ENCODE peak calls at places on chromosome 13, in seven cellular contexts. One of them, this sample, is unnamed.

GRCh38 chr13:30576528-30576927 is 41.2 kb upstream of the USPL1 start:
- DNase-seq in brain microvascular endothelial cell: peak
- DNase-seq in RPMI8226: peak
- DNase-seq in fibroblast of lung: peak
- DNase-seq in NCI-H526: peak
- DNase-seq in aorta: no peak
- DNase-seq in HCEC 1CT: no peak
- DNase-seq in this sample: no peak

GRCh38 chr13:30844548-30845296 is 61.3 kb upstream of the MEDAG start:
- DNase-seq in brain microvascular endothelial cell: no peak
- DNase-seq in RPMI8226: no peak
- DNase-seq in fibroblast of lung: peak
- DNase-seq in NCI-H526: no peak
- DNase-seq in aorta: no peak
- DNase-seq in HCEC 1CT: no peak
- DNase-seq in this sample: no peak

GRCh38 chr13:24842533-24843278 is 78.7 kb downstream of the RNF17 start:
- DNase-seq in brain microvascular endothelial cell: no peak
- DNase-seq in RPMI8226: no peak
- DNase-seq in fibroblast of lung: peak
- DNase-seq in NCI-H526: no peak
- DNase-seq in aorta: no peak
- DNase-seq in HCEC 1CT: peak
- DNase-seq in this sample: no peak

GRCh38 chr13:98525852-98526512 is 50.9 kb downstream of the STK24 start:
- DNase-seq in brain microvascular endothelial cell: no peak
- DNase-seq in RPMI8226: no peak
- DNase-seq in fibroblast of lung: no peak
- DNase-seq in NCI-H526: no peak
- DNase-seq in aorta: no peak
- DNase-seq in HCEC 1CT: no peak
- DNase-seq in this sample: no peak

GRCh38 chr13:67281476-67281875 is 51.3 kb upstream of the PCDH9 start:
- DNase-seq in brain microvascular endothelial cell: no peak
- DNase-seq in RPMI8226: no peak
- DNase-seq in fibroblast of lung: peak
- DNase-seq in NCI-H526: no peak
- DNase-seq in aorta: no peak
- DNase-seq in HCEC 1CT: no peak
- DNase-seq in this sample: no peak

GRCh38 chr13:26061947-26062346 is 10.1 kb upstream of the SHISA2 start:
- DNase-seq in brain microvascular endothelial cell: peak
- DNase-seq in RPMI8226: no peak
- DNase-seq in fibroblast of lung: peak
- DNase-seq in NCI-H526: no peak
- DNase-seq in aorta: no peak
- DNase-seq in HCEC 1CT: no peak
- DNase-seq in this sample: no peak

GRCh38 chr13:51202477-51203046 is 19.6 kb upstream of the FAM124A start:
- DNase-seq in brain microvascular endothelial cell: no peak
- DNase-seq in RPMI8226: no peak
- DNase-seq in fibroblast of lung: no peak
- DNase-seq in NCI-H526: no peak
- DNase-seq in aorta: no peak
- DNase-seq in HCEC 1CT: no peak
- DNase-seq in this sample: peak

GRCh38 chr13:30884543-30884942 is 21.5 kb upstream of the MEDAG start:
- DNase-seq in brain microvascular endothelial cell: no peak
- DNase-seq in RPMI8226: no peak
- DNase-seq in fibroblast of lung: no peak
- DNase-seq in NCI-H526: peak
- DNase-seq in aorta: no peak
- DNase-seq in HCEC 1CT: no peak
- DNase-seq in this sample: no peak

GRCh38 chr13:30108913-30109237 is 198.5 kb downstream of the KATNAL1 start:
- DNase-seq in brain microvascular endothelial cell: no peak
- DNase-seq in RPMI8226: no peak
- DNase-seq in fibroblast of lung: no peak
- DNase-seq in NCI-H526: peak
- DNase-seq in aorta: no peak
- DNase-seq in HCEC 1CT: no peak
- DNase-seq in this sample: no peak

GRCh38 chr13:110957181-110957884 is 42.5 kb upstream of the ANKRD10 start:
- DNase-seq in brain microvascular endothelial cell: no peak
- DNase-seq in RPMI8226: no peak
- DNase-seq in fibroblast of lung: peak
- DNase-seq in NCI-H526: no peak
- DNase-seq in aorta: no peak
- DNase-seq in HCEC 1CT: peak
- DNase-seq in this sample: no peak

GRCh38 chr13:22061806-22062391 is 391.0 kb downstream of the FGF9 start:
- DNase-seq in brain microvascular endothelial cell: no peak
- DNase-seq in RPMI8226: no peak
- DNase-seq in fibroblast of lung: no peak
- DNase-seq in NCI-H526: no peak
- DNase-seq in aorta: no peak
- DNase-seq in HCEC 1CT: no peak
- DNase-seq in this sample: no peak

GRCh38 chr13:40874138-40874776 is 84.8 kb downstream of the SLC25A15 start:
- DNase-seq in brain microvascular endothelial cell: no peak
- DNase-seq in RPMI8226: no peak
- DNase-seq in fibroblast of lung: peak
- DNase-seq in NCI-H526: no peak
- DNase-seq in aorta: no peak
- DNase-seq in HCEC 1CT: no peak
- DNase-seq in this sample: no peak

GRCh38 chr13:100214886-100215285 is 126.0 kb downstream of the PCCA start:
- DNase-seq in brain microvascular endothelial cell: peak
- DNase-seq in RPMI8226: no peak
- DNase-seq in fibroblast of lung: peak
- DNase-seq in NCI-H526: no peak
- DNase-seq in aorta: no peak
- DNase-seq in HCEC 1CT: peak
- DNase-seq in this sample: peak

GRCh38 chr13:98050041-98050466 is 92.8 kb upstream of the FARP1 start:
- DNase-seq in brain microvascular endothelial cell: peak
- DNase-seq in RPMI8226: no peak
- DNase-seq in fibroblast of lung: peak
- DNase-seq in NCI-H526: no peak
- DNase-seq in aorta: no peak
- DNase-seq in HCEC 1CT: peak
- DNase-seq in this sample: no peak

GRCh38 chr13:30865131-30866009 is 40.7 kb upstream of the MEDAG start:
- DNase-seq in brain microvascular endothelial cell: peak
- DNase-seq in RPMI8226: peak
- DNase-seq in fibroblast of lung: peak
- DNase-seq in NCI-H526: peak
- DNase-seq in aorta: peak
- DNase-seq in HCEC 1CT: peak
- DNase-seq in this sample: peak

GRCh38 chr13:20814224-20814910 is 40.6 kb upstream of the EEF1AKMT1 start:
- DNase-seq in brain microvascular endothelial cell: peak
- DNase-seq in RPMI8226: no peak
- DNase-seq in fibroblast of lung: peak
- DNase-seq in NCI-H526: no peak
- DNase-seq in aorta: peak
- DNase-seq in HCEC 1CT: peak
- DNase-seq in this sample: peak

GRCh38 chr13:95226476-95226875 is 74.8 kb downstream of the ABCC4 start:
- DNase-seq in brain microvascular endothelial cell: no peak
- DNase-seq in RPMI8226: no peak
- DNase-seq in fibroblast of lung: no peak
- DNase-seq in NCI-H526: no peak
- DNase-seq in aorta: no peak
- DNase-seq in HCEC 1CT: no peak
- DNase-seq in this sample: no peak

GRCh38 chr13:19957320-19958118 is 1.0 kb upstream of the ZMYM2 start:
- DNase-seq in brain microvascular endothelial cell: peak
- DNase-seq in RPMI8226: peak
- DNase-seq in fibroblast of lung: peak
- DNase-seq in NCI-H526: peak
- DNase-seq in aorta: peak
- DNase-seq in HCEC 1CT: no peak
- DNase-seq in this sample: peak

GRCh38 chr13:111156421-111156820 is 41.3 kb downstream of the ARHGEF7 start:
- DNase-seq in brain microvascular endothelial cell: no peak
- DNase-seq in RPMI8226: no peak
- DNase-seq in fibroblast of lung: no peak
- DNase-seq in NCI-H526: no peak
- DNase-seq in aorta: no peak
- DNase-seq in HCEC 1CT: no peak
- DNase-seq in this sample: no peak

GRCh38 chr13:96575423-96576320 is 418.6 kb downstream of the OXGR1 start:
- DNase-seq in brain microvascular endothelial cell: no peak
- DNase-seq in RPMI8226: no peak
- DNase-seq in fibroblast of lung: no peak
- DNase-seq in NCI-H526: no peak
- DNase-seq in aorta: no peak
- DNase-seq in HCEC 1CT: no peak
- DNase-seq in this sample: peak

GRCh38 chr13:33490461-33491327 is 205.1 kb upstream of the STARD13 start:
- DNase-seq in brain microvascular endothelial cell: no peak
- DNase-seq in RPMI8226: no peak
- DNase-seq in fibroblast of lung: no peak
- DNase-seq in NCI-H526: no peak
- DNase-seq in aorta: peak
- DNase-seq in HCEC 1CT: no peak
- DNase-seq in this sample: peak

GRCh38 chr13:44040754-44041100 is 161.0 kb downstream of the LACC1 start:
- DNase-seq in brain microvascular endothelial cell: no peak
- DNase-seq in RPMI8226: no peak
- DNase-seq in fibroblast of lung: peak
- DNase-seq in NCI-H526: no peak
- DNase-seq in aorta: no peak
- DNase-seq in HCEC 1CT: no peak
- DNase-seq in this sample: peak

GRCh38 chr13:98839826-98840769 is 87.6 kb upstream of the SLC15A1 start:
- DNase-seq in brain microvascular endothelial cell: peak
- DNase-seq in RPMI8226: peak
- DNase-seq in fibroblast of lung: peak
- DNase-seq in NCI-H526: peak
- DNase-seq in aorta: peak
- DNase-seq in HCEC 1CT: peak
- DNase-seq in this sample: peak

GRCh38 chr13:35712907-35713685 is 236.6 kb upstream of the MAB21L1 start:
- DNase-seq in brain microvascular endothelial cell: peak
- DNase-seq in RPMI8226: no peak
- DNase-seq in fibroblast of lung: peak
- DNase-seq in NCI-H526: no peak
- DNase-seq in aorta: no peak
- DNase-seq in HCEC 1CT: no peak
- DNase-seq in this sample: peak

GRCh38 chr13:26011996-26012688 is 39.7 kb downstream of the SHISA2 start:
- DNase-seq in brain microvascular endothelial cell: no peak
- DNase-seq in RPMI8226: no peak
- DNase-seq in fibroblast of lung: no peak
- DNase-seq in NCI-H526: no peak
- DNase-seq in aorta: no peak
- DNase-seq in HCEC 1CT: no peak
- DNase-seq in this sample: no peak

GRCh38 chr13:109938255-109938936 is 152.0 kb upstream of the IRS2 start:
- DNase-seq in brain microvascular endothelial cell: peak
- DNase-seq in RPMI8226: no peak
- DNase-seq in fibroblast of lung: peak
- DNase-seq in NCI-H526: no peak
- DNase-seq in aorta: no peak
- DNase-seq in HCEC 1CT: peak
- DNase-seq in this sample: peak

GRCh38 chr13:73671011-73671410 is 463.2 kb downstream of the KLF12 start:
- DNase-seq in brain microvascular endothelial cell: no peak
- DNase-seq in RPMI8226: no peak
- DNase-seq in fibroblast of lung: no peak
- DNase-seq in NCI-H526: no peak
- DNase-seq in aorta: no peak
- DNase-seq in HCEC 1CT: no peak
- DNase-seq in this sample: no peak

GRCh38 chr13:103328899-103329298 is 262.7 kb upstream of the SLC10A2 start:
- DNase-seq in brain microvascular endothelial cell: no peak
- DNase-seq in RPMI8226: no peak
- DNase-seq in fibroblast of lung: no peak
- DNase-seq in NCI-H526: no peak
- DNase-seq in aorta: no peak
- DNase-seq in HCEC 1CT: no peak
- DNase-seq in this sample: no peak

GRCh38 chr13:30355405-30355741 is 48.0 kb upstream of the KATNAL1 start:
- DNase-seq in brain microvascular endothelial cell: no peak
- DNase-seq in RPMI8226: peak
- DNase-seq in fibroblast of lung: no peak
- DNase-seq in NCI-H526: no peak
- DNase-seq in aorta: no peak
- DNase-seq in HCEC 1CT: no peak
- DNase-seq in this sample: no peak

GRCh38 chr13:42654760-42655159 is 80.8 kb downstream of the TNFSF11 start:
- DNase-seq in brain microvascular endothelial cell: no peak
- DNase-seq in RPMI8226: no peak
- DNase-seq in fibroblast of lung: peak
- DNase-seq in NCI-H526: no peak
- DNase-seq in aorta: no peak
- DNase-seq in HCEC 1CT: peak
- DNase-seq in this sample: peak

GRCh38 chr13:88932950-88933349 is 1261.8 kb downstream of the SLITRK5 start:
- DNase-seq in brain microvascular endothelial cell: no peak
- DNase-seq in RPMI8226: no peak
- DNase-seq in fibroblast of lung: peak
- DNase-seq in NCI-H526: no peak
- DNase-seq in aorta: no peak
- DNase-seq in HCEC 1CT: peak
- DNase-seq in this sample: no peak

GRCh38 chr13:94061316-94061715 is 418.2 kb downstream of the DCT start:
- DNase-seq in brain microvascular endothelial cell: peak
- DNase-seq in RPMI8226: no peak
- DNase-seq in fibroblast of lung: peak
- DNase-seq in NCI-H526: no peak
- DNase-seq in aorta: no peak
- DNase-seq in HCEC 1CT: peak
- DNase-seq in this sample: peak

GRCh38 chr13:111344471-111345191 is 24.2 kb downstream of the TEX29 start:
- DNase-seq in brain microvascular endothelial cell: peak
- DNase-seq in RPMI8226: peak
- DNase-seq in fibroblast of lung: peak
- DNase-seq in NCI-H526: peak
- DNase-seq in aorta: no peak
- DNase-seq in HCEC 1CT: peak
- DNase-seq in this sample: peak

GRCh38 chr13:91797567-91797966 is 399.1 kb downstream of the GPC5 start:
- DNase-seq in brain microvascular endothelial cell: no peak
- DNase-seq in RPMI8226: no peak
- DNase-seq in fibroblast of lung: no peak
- DNase-seq in NCI-H526: no peak
- DNase-seq in aorta: no peak
- DNase-seq in HCEC 1CT: no peak
- DNase-seq in this sample: no peak

GRCh38 chr13:109610517-109610916 is 175.9 kb downstream of the IRS2 start:
- DNase-seq in brain microvascular endothelial cell: no peak
- DNase-seq in RPMI8226: peak
- DNase-seq in fibroblast of lung: peak
- DNase-seq in NCI-H526: no peak
- DNase-seq in aorta: no peak
- DNase-seq in HCEC 1CT: peak
- DNase-seq in this sample: no peak

GRCh38 chr13:49693191-49693733 is 2.0 kb upstream of the EBPL start:
- DNase-seq in brain microvascular endothelial cell: no peak
- DNase-seq in RPMI8226: no peak
- DNase-seq in fibroblast of lung: peak
- DNase-seq in NCI-H526: no peak
- DNase-seq in aorta: no peak
- DNase-seq in HCEC 1CT: peak
- DNase-seq in this sample: no peak

GRCh38 chr13:68714292-68714691 is 1393.3 kb upstream of the ATXN8OS start:
- DNase-seq in brain microvascular endothelial cell: no peak
- DNase-seq in RPMI8226: no peak
- DNase-seq in fibroblast of lung: no peak
- DNase-seq in NCI-H526: no peak
- DNase-seq in aorta: no peak
- DNase-seq in HCEC 1CT: no peak
- DNase-seq in this sample: no peak

GRCh38 chr13:99044764-99045163 is 66.9 kb upstream of the DOCK9 start:
- DNase-seq in brain microvascular endothelial cell: no peak
- DNase-seq in RPMI8226: no peak
- DNase-seq in fibroblast of lung: no peak
- DNase-seq in NCI-H526: no peak
- DNase-seq in aorta: no peak
- DNase-seq in HCEC 1CT: no peak
- DNase-seq in this sample: no peak